ENCODE peak calls at places on chromosomes 16 and 17, in eight cellular contexts. One of them, this sample, is unnamed.

GRCh38 chr17:28853295-28853694 is 1.5 kb upstream of the ERAL1 start:
- DNase-seq in psoas muscle: no peak
- DNase-seq in ELR: no peak
- DNase-seq in stimulated activated CD4-positive, alpha-beta T cell treated with anti-CD3 and anti-CD28 coated beads, Interleukin-1b, Interleukin-23, amount 100 ng/mL, for 4 hours: no peak
- DNase-seq in activated CD4-positive, alpha-beta T cell treated with anti-CD3 and anti-CD28 coated beads, Interleukin-2, amount 10 ng/mL, durations not matched to agents 7 days and 5 days: no peak
- DNase-seq in thoracic aorta: no peak
- DNase-seq in fibroblast of the aortic adventitia: no peak
- DNase-seq in heart left ventricle: no peak
- DNase-seq in this sample: no peak

GRCh38 chr17:60258313-60258712 is 108.5 kb downstream of the CA4 start:
- DNase-seq in psoas muscle: no peak
- DNase-seq in thoracic aorta: no peak
- DNase-seq in ELR: no peak
- DNase-seq in fibroblast of the aortic adventitia: no peak
- DNase-seq in activated CD4-positive, alpha-beta T cell treated with anti-CD3 and anti-CD28 coated beads, Interleukin-2, amount 10 ng/mL, durations not matched to agents 7 days and 5 days: no peak
- DNase-seq in heart left ventricle: no peak
- DNase-seq in stimulated activated CD4-positive, alpha-beta T cell treated with anti-CD3 and anti-CD28 coated beads, Interleukin-1b, Interleukin-23, amount 100 ng/mL, for 4 hours: no peak
- DNase-seq in this sample: no peak

GRCh38 chr16:19613834-19614233 is 58.3 kb downstream of the VPS35L start:
- DNase-seq in fibroblast of the aortic adventitia: no peak
- DNase-seq in psoas muscle: no peak
- DNase-seq in heart left ventricle: no peak
- DNase-seq in activated CD4-positive, alpha-beta T cell treated with anti-CD3 and anti-CD28 coated beads, Interleukin-2, amount 10 ng/mL, durations not matched to agents 7 days and 5 days: no peak
- DNase-seq in ELR: peak; percentile 40
- DNase-seq in stimulated activated CD4-positive, alpha-beta T cell treated with anti-CD3 and anti-CD28 coated beads, Interleukin-1b, Interleukin-23, amount 100 ng/mL, for 4 hours: no peak
- DNase-seq in thoracic aorta: no peak
- DNase-seq in this sample: no peak

GRCh38 chr17:59002126-59002525 is 104.6 kb downstream of the TRIM37 start:
- DNase-seq in stimulated activated CD4-positive, alpha-beta T cell treated with anti-CD3 and anti-CD28 coated beads, Interleukin-1b, Interleukin-23, amount 100 ng/mL, for 4 hours: no peak
- DNase-seq in psoas muscle: no peak
- DNase-seq in thoracic aorta: no peak
- DNase-seq in activated CD4-positive, alpha-beta T cell treated with anti-CD3 and anti-CD28 coated beads, Interleukin-2, amount 10 ng/mL, durations not matched to agents 7 days and 5 days: no peak
- DNase-seq in fibroblast of the aortic adventitia: no peak
- DNase-seq in heart left ventricle: no peak
- DNase-seq in ELR: no peak
- DNase-seq in this sample: no peak

GRCh38 chr17:63116967-63117366 is 150.9 kb downstream of the TANC2 start:
- DNase-seq in activated CD4-positive, alpha-beta T cell treated with anti-CD3 and anti-CD28 coated beads, Interleukin-2, amount 10 ng/mL, durations not matched to agents 7 days and 5 days: no peak
- DNase-seq in psoas muscle: no peak
- DNase-seq in thoracic aorta: no peak
- DNase-seq in heart left ventricle: no peak
- DNase-seq in ELR: peak; percentile 19
- DNase-seq in stimulated activated CD4-positive, alpha-beta T cell treated with anti-CD3 and anti-CD28 coated beads, Interleukin-1b, Interleukin-23, amount 100 ng/mL, for 4 hours: no peak
- DNase-seq in fibroblast of the aortic adventitia: peak; percentile 32
- DNase-seq in this sample: no peak

GRCh38 chr17:36849871-36850348 is 87.4 kb upstream of the LHX1 start:
- DNase-seq in stimulated activated CD4-positive, alpha-beta T cell treated with anti-CD3 and anti-CD28 coated beads, Interleukin-1b, Interleukin-23, amount 100 ng/mL, for 4 hours: peak; percentile 25
- DNase-seq in thoracic aorta: no peak
- DNase-seq in fibroblast of the aortic adventitia: peak; percentile 63
- DNase-seq in psoas muscle: no peak
- DNase-seq in heart left ventricle: no peak
- DNase-seq in ELR: peak; percentile 95
- DNase-seq in activated CD4-positive, alpha-beta T cell treated with anti-CD3 and anti-CD28 coated beads, Interleukin-2, amount 10 ng/mL, durations not matched to agents 7 days and 5 days: peak; percentile 18
- DNase-seq in this sample: no peak

GRCh38 chr17:49290690-49291326 is 60.2 kb upstream of the PHOSPHO1 start:
- DNase-seq in activated CD4-positive, alpha-beta T cell treated with anti-CD3 and anti-CD28 coated beads, Interleukin-2, amount 10 ng/mL, durations not matched to agents 7 days and 5 days: peak; percentile 19
- DNase-seq in ELR: peak; percentile 68
- DNase-seq in psoas muscle: no peak
- DNase-seq in thoracic aorta: no peak
- DNase-seq in fibroblast of the aortic adventitia: peak; percentile 53
- DNase-seq in heart left ventricle: no peak
- DNase-seq in stimulated activated CD4-positive, alpha-beta T cell treated with anti-CD3 and anti-CD28 coated beads, Interleukin-1b, Interleukin-23, amount 100 ng/mL, for 4 hours: no peak
- DNase-seq in this sample: no peak

GRCh38 chr16:2385441-2385840 is 43.8 kb upstream of the CCNF start:
- DNase-seq in thoracic aorta: no peak
- DNase-seq in fibroblast of the aortic adventitia: peak; percentile 40
- DNase-seq in stimulated activated CD4-positive, alpha-beta T cell treated with anti-CD3 and anti-CD28 coated beads, Interleukin-1b, Interleukin-23, amount 100 ng/mL, for 4 hours: no peak
- DNase-seq in heart left ventricle: no peak
- DNase-seq in ELR: peak; percentile 12
- DNase-seq in activated CD4-positive, alpha-beta T cell treated with anti-CD3 and anti-CD28 coated beads, Interleukin-2, amount 10 ng/mL, durations not matched to agents 7 days and 5 days: no peak
- DNase-seq in psoas muscle: no peak
- DNase-seq in this sample: no peak

This sample was measured in upper lobe of right lung.